ENCODE peak calls at places on chromosomes 16 and 17, in nine cellular contexts. V is T-helper 17 cell, E is amygdala, A is hepatic stellate cell, I is RPMI7951, Q is osteocyte, W is fibroblast of lung, M is nucleus accumbens, D is RWPE1. P is an unnamed sample.

GRCh38 chr17:58318065-58318481 is 10.5 kb downstream of the TSPOAP1 start:
- DNase-seq in V (no peak), E (no peak), A (no peak), I (no peak), Q (no peak), W (no peak), M (no peak), D (no peak), P (no peak)

GRCh38 chr17:50604470-50604869 is 30.2 kb upstream of the ABCC3 start:
- DNase-seq in V (no peak), E (no peak), A (peak), I (peak), Q (no peak), W (peak), M (no peak), D (no peak), P (no peak)

GRCh38 chr16:66926171-66926570 is 836 bp upstream of the RRAD start:
- DNase-seq in V (no peak), E (no peak), A (peak), I (peak), Q (no peak), W (no peak), M (no peak), D (no peak), P (no peak)

GRCh38 chr16:76634847-76635697 is 357.9 kb downstream of the CNTNAP4 start:
- DNase-seq in V (no peak), E (no peak), A (no peak), I (no peak), Q (no peak), W (no peak), M (no peak), D (no peak), P (no peak)

GRCh38 chr16:46976550-46976949 is 3.1 kb upstream of the DNAJA2 start:
- DNase-seq in V (no peak), E (no peak), A (no peak), I (no peak), Q (peak), W (no peak), M (no peak), D (no peak), P (peak)

GRCh38 chr17:77098884-77099545 is 41.8 kb upstream of the SEC14L1 start:
- DNase-seq in V (no peak), E (peak), A (peak), I (peak), Q (no peak), W (peak), M (peak), D (no peak), P (peak)

GRCh38 chr16:86823895-86824671 is 245.7 kb downstream of the FOXL1 start:
- DNase-seq in V (no peak), E (no peak), A (no peak), I (peak), Q (no peak), W (peak), M (no peak), D (peak), P (peak)

GRCh38 chr16:7509919-7510705 is 177.5 kb downstream of the RBFOX1 start:
- DNase-seq in V (no peak), E (no peak), A (no peak), I (no peak), Q (no peak), W (no peak), M (no peak), D (no peak), P (no peak)

GRCh38 chr17:43900183-43900857 is 7.0 kb downstream of the MPP2 start:
- DNase-seq in V (peak), E (peak), A (peak), I (peak), Q (peak), W (peak), M (peak), D (peak), P (peak)

GRCh38 chr17:75758131-75758905 is 6.7 kb downstream of the GALK1 start:
- DNase-seq in V (no peak), E (no peak), A (no peak), I (no peak), Q (no peak), W (no peak), M (no peak), D (no peak), P (no peak)

P was measured in MCF 10A.